ENCODE peak calls at places on chromosome 22, in eight cellular contexts. N is K562, F is uterus, M is GM12891, U is HCT116, D is adrenal gland, P is IMR-90, G is heart left ventricle. E is an unnamed sample.
A peak's percentile ranks its signal among the peaks of the same experiment; 100 is the strongest.

GRCh38 chr22:49577168-49578060 is 250.3 kb downstream of the BRD1 start:
- DNase-seq in N (no peak), F (no peak), M (no peak), U (no peak), D (peak; percentile 13), P (no peak), G (no peak), E (no peak)

GRCh38 chr22:38862375-38863329 is 9.4 kb downstream of the CBX6 start:
- DNase-seq in N (no peak), F (peak; percentile 75), M (no peak), U (no peak), D (peak; percentile 49), P (no peak), G (no peak), E (no peak)

GRCh38 chr22:50329236-50329635 is 2.4 kb upstream of the DENND6B start:
- DNase-seq in N (no peak), F (no peak), M (no peak), U (no peak), D (no peak), P (peak; percentile 65), G (no peak), E (no peak)

GRCh38 chr22:38788417-38788816 is 5.5 kb downstream of the DNAL4 start:
- DNase-seq in N (no peak), F (no peak), M (no peak), U (no peak), D (peak; percentile 76), P (peak; percentile 96), G (no peak), E (no peak)

GRCh38 chr22:27032121-27032761 is 374.9 kb downstream of the MIAT start:
- DNase-seq in N (no peak), F (peak; percentile 34), M (no peak), U (no peak), D (no peak), P (no peak), G (no peak), E (no peak)

GRCh38 chr22:26671317-26672059 is 14.1 kb downstream of the MIAT start:
- DNase-seq in N (no peak), F (peak; percentile 29), M (peak; percentile 37), U (no peak), D (peak; percentile 48), P (no peak), G (peak; percentile 73), E (no peak)

GRCh38 chr22:31538815-31539214 is 42.5 kb downstream of the SFI1 start:
- DNase-seq in N (no peak), F (no peak), M (no peak), U (no peak), D (no peak), P (no peak), G (no peak), E (no peak)

GRCh38 chr22:47396105-47396504 is 633.7 kb downstream of the TBC1D22A start:
- DNase-seq in N (no peak), F (no peak), M (no peak), U (no peak), D (no peak), P (no peak), G (no peak), E (no peak)

GRCh38 chr22:39292561-39293074 is 26.8 kb downstream of the RPL3 start:
- DNase-seq in N (peak; percentile 83), F (peak; percentile 89), M (no peak), U (peak; percentile 93), D (peak; percentile 90), P (peak; percentile 92), G (peak; percentile 95), E (peak; percentile 75)

GRCh38 chr22:49076300-49077035 is 751.2 kb downstream of the BRD1 start:
- DNase-seq in N (no peak), F (no peak), M (no peak), U (no peak), D (no peak), P (no peak), G (no peak), E (no peak)

GRCh38 chr22:49208768-49209252 is 618.9 kb downstream of the BRD1 start:
- DNase-seq in N (peak; percentile 26), F (peak; percentile 2), M (no peak), U (no peak), D (peak; percentile 4), P (no peak), G (no peak), E (no peak)

GRCh38 chr22:28268176-28268575 is 349.1 kb upstream of the PITPNB start:
- DNase-seq in N (no peak), F (no peak), M (no peak), U (no peak), D (no peak), P (no peak), G (no peak), E (no peak)

DNA sequence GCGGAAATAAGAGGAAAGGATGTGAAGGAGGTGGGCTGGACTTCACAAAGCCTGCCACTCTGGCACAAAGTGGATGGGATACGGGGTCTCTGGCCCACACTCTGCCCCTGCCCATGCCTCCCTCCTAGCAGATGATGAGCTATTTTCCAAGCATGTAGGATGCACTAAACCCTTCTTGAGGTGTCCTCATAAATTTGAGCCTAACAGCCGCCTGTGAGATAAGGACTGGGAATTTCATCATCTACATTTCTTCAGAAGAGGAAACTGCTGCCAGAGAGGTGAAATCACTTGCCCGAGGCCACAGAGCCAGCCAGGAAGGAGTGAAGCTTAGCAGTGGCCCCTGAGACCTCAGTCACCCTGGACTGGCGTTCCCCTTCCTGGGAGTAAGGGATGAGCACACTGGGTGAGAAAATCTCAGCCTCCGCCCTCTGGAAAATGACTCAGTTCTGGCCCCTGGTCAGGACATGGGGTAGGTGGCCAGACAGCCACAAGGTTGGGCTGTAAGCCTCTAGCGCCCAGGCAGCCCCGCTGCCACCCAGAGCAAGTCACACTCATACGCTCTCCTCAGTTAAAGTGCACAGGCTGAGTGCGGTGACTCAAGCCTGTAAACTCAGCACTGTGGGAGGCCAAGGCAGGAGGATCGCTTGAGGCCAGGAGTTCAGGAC is 27.9 kb downstream of the MB start:
- DNase-seq in N (no peak), F (peak; percentile 79), M (no peak), U (peak; percentile 57), D (peak; percentile 36), P (peak; percentile 77), G (peak; percentile 56), E (peak; percentile 75)
- TF ChIP-seq POLR2A in N (no peak), F (no peak), M (no peak), U (no peak), D (no peak), P (no peak), G (no peak), E (no peak)

GRCh38 chr22:44676441-44677298 is 25.3 kb upstream of the PRR5 start:
- DNase-seq in N (peak; percentile 80), F (no peak), M (no peak), U (no peak), D (no peak), P (peak; percentile 13), G (peak; percentile 46), E (no peak)
- TF ChIP-seq POLR2A in N (peak; percentile 63), F (no peak), M (no peak), U (no peak), D (no peak), P (no peak), G (no peak), E (no peak)

GRCh38 chr22:22396741-22397291 is 111.7 kb downstream of the ZNF280B start:
- DNase-seq in N (peak; percentile 34), F (no peak), M (no peak), U (no peak), D (no peak), P (no peak), G (no peak), E (no peak)

GRCh38 chr22:22397875-22398524 is 110.5 kb downstream of the ZNF280B start:
- DNase-seq in N (no peak), F (no peak), M (no peak), U (no peak), D (no peak), P (no peak), G (peak; percentile 70), E (no peak)

GRCh38 chr22:22395230-22395629 is 113.3 kb downstream of the ZNF280B start:
- DNase-seq in N (no peak), F (no peak), M (no peak), U (no peak), D (no peak), P (no peak), G (no peak), E (no peak)

GRCh38 chr22:22398530-22399327 is 109.8 kb downstream of the ZNF280B start:
- DNase-seq in N (no peak), F (no peak), M (no peak), U (no peak), D (no peak), P (no peak), G (no peak), E (no peak)

GRCh38 chr22:22397292-22397870 is 111.2 kb downstream of the ZNF280B start:
- DNase-seq in N (peak; percentile 48), F (no peak), M (no peak), U (peak; percentile 24), D (no peak), P (no peak), G (no peak), E (peak; percentile 31)
- TF ChIP-seq POLR2A in N (no peak), F (no peak), M (no peak), U (no peak), D (no peak), P (no peak), G (no peak), E (no peak)

GRCh38 chr22:36432592-36433317 is 45.0 kb upstream of the MYH9 start:
- DNase-seq in N (no peak), F (no peak), M (no peak), U (no peak), D (no peak), P (no peak), G (no peak), E (no peak)

GRCh38 chr22:36431977-36432376 is 44.2 kb upstream of the MYH9 start:
- DNase-seq in N (no peak), F (no peak), M (no peak), U (no peak), D (no peak), P (no peak), G (no peak), E (no peak)

GRCh38 chr22:36439481-36440271 is 41.8 kb downstream of the TXN2 start:
- DNase-seq in N (peak; percentile 66), F (peak; percentile 86), M (no peak), U (no peak), D (peak; percentile 78), P (peak; percentile 97), G (peak; percentile 84), E (peak; percentile 87)

GRCh38 chr22:36433318-36434231 is 45.8 kb upstream of the MYH9 start:
- DNase-seq in N (no peak), F (no peak), M (no peak), U (no peak), D (no peak), P (no peak), G (no peak), E (no peak)

DNA sequence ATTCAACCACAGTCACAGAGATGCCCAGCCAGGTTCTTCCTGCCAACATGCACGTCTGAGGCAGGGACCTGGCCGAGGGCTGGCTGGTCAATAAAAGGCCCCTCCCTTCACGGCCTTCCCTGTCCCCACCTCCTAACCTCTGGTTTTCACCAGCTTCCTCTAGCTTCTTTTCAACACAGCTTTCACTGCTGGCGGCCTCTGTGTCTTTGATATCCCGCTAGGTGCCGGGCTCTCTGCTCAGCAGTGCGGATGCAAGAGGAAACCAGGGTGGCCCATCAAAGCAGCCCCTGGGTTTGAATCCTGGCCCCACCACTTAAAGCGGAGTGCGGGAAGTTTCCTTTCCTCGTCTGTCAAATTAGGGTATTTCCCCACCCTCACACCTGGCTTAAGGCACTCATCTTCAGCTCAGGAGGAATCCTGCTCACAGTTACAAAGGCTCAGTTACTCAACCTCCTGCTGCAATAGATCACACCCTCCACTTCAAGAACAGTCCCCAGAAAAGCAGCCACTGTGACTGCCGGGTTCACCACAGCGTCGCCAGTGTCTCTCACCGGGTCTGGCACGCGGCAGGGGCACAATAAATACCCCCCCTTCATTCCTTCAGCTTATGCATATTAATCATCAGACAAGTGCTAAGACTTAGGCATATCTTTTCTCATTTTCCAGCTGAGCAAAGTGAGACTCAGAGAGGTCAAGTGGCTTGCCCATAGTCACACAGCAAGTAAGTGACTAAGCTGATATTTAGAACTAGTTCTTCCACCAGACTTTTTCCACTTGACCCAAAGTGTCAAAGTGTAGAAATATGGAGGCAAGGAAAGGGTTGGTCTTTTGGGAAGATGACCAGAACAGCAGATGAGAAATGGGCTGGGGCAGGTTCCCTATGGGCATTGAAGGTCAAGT is 45.7 kb downstream of the TXN2 start:
- DNase-seq in N (no peak), F (no peak), M (no peak), U (no peak), D (no peak), P (no peak), G (no peak), E (no peak)
- TF ChIP-seq POLR2A in N (no peak), F (no peak), M (no peak), U (no peak), D (no peak), P (no peak), G (no peak), E (no peak)

E was measured in H54.